ENCODE peak calls at places on chromosomes 2 and 18, in six cellular contexts. I, T, R, L, M and D are unnamed samples.

GRCh38 chr2:42127425-42128424 is 41.4 kb upstream of the EML4 start:
- DNase-seq in I (no peak), L (no peak), T (no peak), R (no peak), M (no peak), D (no peak)

GRCh38 chr18:74857901-74858300 is 260.2 kb downstream of the ZNF407 start:
- DNase-seq in R (no peak), M (no peak), T (no peak), L (no peak), I (no peak), D (no peak)

GRCh38 chr2:191791953-191792560 is 54.8 kb downstream of the CAVIN2 start:
- DNase-seq in T (no peak), L (no peak), I (no peak), M (peak), R (no peak), D (no peak)

GRCh38 chr2:233426619-233427342 is 72.5 kb downstream of the DGKD start:
- DNase-seq in R (no peak), L (peak), I (no peak), T (no peak), M (peak), D (no peak)

GRCh38 chr2:99388892-99389291 is 51.7 kb downstream of the EIF5B start:
- DNase-seq in M (no peak), R (no peak), T (no peak), I (no peak), L (no peak), D (no peak)

GRCh38 chr2:223856021-223856420 is 18.6 kb upstream of the AP1S3 start:
- DNase-seq in L (peak), I (no peak), M (peak), R (no peak), T (no peak), D (no peak)

GRCh38 chr18:54284967-54285785 is 15.9 kb downstream of the POLI start:
- DNase-seq in R (no peak), T (peak), I (no peak), M (peak), L (peak), D (peak)

GRCh38 chr18:23356915-23357421 is 96.1 kb upstream of the RIOK3 start:
- DNase-seq in M (peak), T (no peak), I (no peak), R (no peak), L (peak), D (no peak)

GRCh38 chr2:70779911-70780580 is 10.4 kb downstream of the FIGLA start:
- DNase-seq in T (no peak), M (no peak), L (peak), I (no peak), R (no peak), D (no peak)